ENCODE peak calls at places on chromosomes 2 and 18, in ten cellular contexts. D is omental fat pad; P is heart right ventricle; B is pons; U is effector memory CD8-positive, alpha-beta T cell; J is NCI-H1092; L is HFFc6; O is T-cell; G is activated CD8-positive, alpha-beta memory T cell treated with anti-CD3 and anti-CD28 coated beads for 1 hour; N is nephron progenitor cell. V is an unnamed sample.

GRCh38 chr2:187612857-187613256 is 58.6 kb upstream of the TFPI start:
- DNase-seq in B (no peak), J (no peak), L (no peak), G (no peak), U (no peak), D (no peak), O (no peak), N (no peak), P (no peak), V (no peak)

GRCh38 chr2:150295544-150295943 is 191.9 kb downstream of the RND3 start:
- DNase-seq in P (no peak), J (no peak), O (no peak), G (no peak), B (no peak), D (no peak), N (no peak), U (no peak), L (no peak), V (no peak)

GRCh38 chr2:168550670-168551069 is 94.6 kb downstream of the CERS6 start:
- DNase-seq in U (no peak), G (no peak), O (no peak), L (no peak), D (no peak), J (no peak), P (no peak), N (no peak), B (peak; percentile 37), V (no peak)

GRCh38 chr18:32753656-32754221 is 19.1 kb downstream of the KLHL14 start:
- DNase-seq in D (no peak), N (no peak), J (no peak), L (no peak), P (no peak), B (peak; percentile 42), U (no peak), G (no peak), O (no peak), V (no peak)

GRCh38 chr2:238136820-238137537 is 1.5 kb upstream of the KLHL30 start:
- DNase-seq in G (no peak), J (no peak), U (no peak), B (no peak), O (no peak), N (no peak), D (no peak), L (peak; percentile 68), P (no peak), V (no peak)

GRCh38 chr2:173667415-173667814 is 297.8 kb downstream of the SP3 start:
- DNase-seq in U (no peak), D (no peak), J (peak; percentile 8), N (no peak), L (no peak), P (no peak), B (no peak), O (no peak), G (no peak), V (no peak)

GRCh38 chr2:168237741-168238140 is 9.7 kb downstream of the STK39 start:
- DNase-seq in O (no peak), U (no peak), J (no peak), G (no peak), P (no peak), B (no peak), L (peak; percentile 36), N (no peak), D (no peak), V (no peak)

GRCh38 chr2:96103388-96103705 is 13.0 kb downstream of the ADRA2B start:
- DNase-seq in B (no peak), O (no peak), L (no peak), J (no peak), N (no peak), D (no peak), G (no peak), U (no peak), P (no peak), V (no peak)

GRCh38 chr2:66836851-66837250 is 401.9 kb downstream of the MEIS1 start:
- DNase-seq in P (no peak), D (no peak), L (no peak), B (no peak), J (no peak), O (no peak), G (no peak), U (no peak), N (no peak), V (no peak)

GRCh38 chr18:79524181-79525078 is 128.7 kb downstream of the NFATC1 start:
- DNase-seq in D (no peak), N (no peak), B (no peak), L (no peak), G (no peak), J (no peak), O (peak; percentile 56), U (peak; percentile 38), P (no peak), V (no peak)

GRCh38 chr2:7919510-7919909 is 762.3 kb upstream of the ID2 start:
- DNase-seq in U (no peak), J (no peak), N (no peak), L (no peak), G (no peak), P (no peak), D (no peak), B (no peak), O (no peak), V (no peak)

GRCh38 chr18:79888016-79888415 is 63.4 kb downstream of the SLC66A2 start:
- DNase-seq in G (no peak), U (no peak), J (no peak), D (no peak), O (no peak), P (no peak), N (no peak), B (no peak), L (no peak), V (no peak)

GRCh38 chr2:27638023-27638637 is 9.3 kb downstream of the GPN1 start:
- DNase-seq in L (peak; percentile 91), U (no peak), P (no peak), D (no peak), N (no peak), J (no peak), B (no peak), G (no peak), O (no peak), V (no peak)

GRCh38 chr18:11324956-11325873 is 175.8 kb upstream of the PIEZO2 start:
- DNase-seq in U (no peak), J (no peak), O (no peak), N (no peak), G (no peak), P (no peak), D (no peak), B (no peak), L (peak; percentile 92), V (no peak)

GRCh38 chr2:101038455-101039255 is 36.6 kb downstream of the RPL31 start:
- DNase-seq in J (no peak), D (no peak), O (no peak), U (no peak), N (no peak), P (no peak), L (no peak), G (no peak), B (no peak), V (no peak)

GRCh38 chr18:35490894-35491688 is 6.7 kb downstream of the INO80C start:
- DNase-seq in N (no peak), J (no peak), U (no peak), P (no peak), B (no peak), L (no peak), D (no peak), G (no peak), O (no peak), V (no peak)

GRCh38 chr2:200309296-200309846 is 2.9 kb downstream of the SPATS2L start:
- DNase-seq in O (no peak), N (no peak), J (no peak), U (no peak), P (no peak), D (no peak), G (no peak), L (no peak), B (no peak), V (no peak)

GRCh38 chr18:35131387-35132283 is 90.4 kb downstream of the MAPRE2 start:
- DNase-seq in P (no peak), B (peak; percentile 94), L (no peak), G (no peak), J (no peak), D (no peak), O (no peak), U (no peak), N (no peak), V (no peak)

GRCh38 chr2:72012886-72013574 is 134.6 kb downstream of the CYP26B1 start:
- DNase-seq in N (no peak), O (no peak), J (no peak), B (no peak), P (no peak), G (no peak), L (no peak), U (no peak), D (no peak), V (peak; percentile 49)

GRCh38 chr2:29455202-29455885 is 340.1 kb downstream of the CLIP4 start:
- DNase-seq in O (no peak), B (peak; percentile 82), J (no peak), U (no peak), D (no peak), L (peak; percentile 1), P (no peak), G (no peak), N (no peak), V (no peak)

GRCh38 chr2:164028764-164029534 is 293.1 kb upstream of the FIGN start:
- DNase-seq in D (no peak), U (no peak), L (peak; percentile 4), O (no peak), P (no peak), J (no peak), N (no peak), G (no peak), B (no peak), V (no peak)

GRCh38 chr2:72153026-72153791 is 5.5 kb upstream of the CYP26B1 start:
- DNase-seq in N (no peak), J (no peak), D (no peak), G (no peak), B (no peak), O (no peak), L (no peak), P (peak; percentile 2), U (no peak), V (peak; percentile 42)

V was measured in ecto neural progenitor cell.